ENCODE peak calls at places on chromosomes 4 and X, in five cellular contexts. One of them, this sample, is unnamed.

GRCh38 chrX:115521717-115522116 is 39.3 kb upstream of the PLS3 start:
- DNase-seq in activated T-helper 2 cell treated with anti-CD3 and anti-CD28 coated beads, Interferon-gamma antibody, Interleukin-2, Interleukin-4, amounts not matched to agents 10 μg/mL and 5 μg/mL and 100 μg/mL, durations not matched to agents 14 hours and 24 hours and 36 hours: no peak
- DNase-seq in activated CD8-positive, alpha-beta T cell treated with anti-CD3 and anti-CD28 coated beads for 36 hours: no peak
- DNase-seq in activated CD4-positive, CD25-positive, alpha-beta regulatory T cell: no peak
- DNase-seq in fibroblast of mammary gland: no peak
- DNase-seq in this sample: no peak

GRCh38 chr4:24933684-24934275 is 20.9 kb upstream of the CCDC149 start:
- DNase-seq in activated T-helper 2 cell treated with anti-CD3 and anti-CD28 coated beads, Interferon-gamma antibody, Interleukin-2, Interleukin-4, amounts not matched to agents 10 μg/mL and 5 μg/mL and 100 μg/mL, durations not matched to agents 14 hours and 24 hours and 36 hours: no peak
- DNase-seq in activated CD8-positive, alpha-beta T cell treated with anti-CD3 and anti-CD28 coated beads for 36 hours: no peak
- DNase-seq in activated CD4-positive, CD25-positive, alpha-beta regulatory T cell: no peak
- DNase-seq in fibroblast of mammary gland: no peak
- DNase-seq in this sample: no peak

GRCh38 chr4:141309864-141310263 is 89.2 kb downstream of the ZNF330 start:
- DNase-seq in activated T-helper 2 cell treated with anti-CD3 and anti-CD28 coated beads, Interferon-gamma antibody, Interleukin-2, Interleukin-4, amounts not matched to agents 10 μg/mL and 5 μg/mL and 100 μg/mL, durations not matched to agents 14 hours and 24 hours and 36 hours: no peak
- DNase-seq in activated CD8-positive, alpha-beta T cell treated with anti-CD3 and anti-CD28 coated beads for 36 hours: no peak
- DNase-seq in activated CD4-positive, CD25-positive, alpha-beta regulatory T cell: no peak
- DNase-seq in fibroblast of mammary gland: no peak
- DNase-seq in this sample: no peak

GRCh38 chr4:30103455-30103854 is 616.7 kb upstream of the PCDH7 start:
- DNase-seq in activated T-helper 2 cell treated with anti-CD3 and anti-CD28 coated beads, Interferon-gamma antibody, Interleukin-2, Interleukin-4, amounts not matched to agents 10 μg/mL and 5 μg/mL and 100 μg/mL, durations not matched to agents 14 hours and 24 hours and 36 hours: no peak
- DNase-seq in activated CD8-positive, alpha-beta T cell treated with anti-CD3 and anti-CD28 coated beads for 36 hours: no peak
- DNase-seq in activated CD4-positive, CD25-positive, alpha-beta regulatory T cell: no peak
- DNase-seq in fibroblast of mammary gland: peak
- DNase-seq in this sample: no peak

GRCh38 chr4:1130318-1131186 is 17.2 kb upstream of the RNF212 start:
- DNase-seq in activated T-helper 2 cell treated with anti-CD3 and anti-CD28 coated beads, Interferon-gamma antibody, Interleukin-2, Interleukin-4, amounts not matched to agents 10 μg/mL and 5 μg/mL and 100 μg/mL, durations not matched to agents 14 hours and 24 hours and 36 hours: peak
- DNase-seq in activated CD8-positive, alpha-beta T cell treated with anti-CD3 and anti-CD28 coated beads for 36 hours: peak
- DNase-seq in activated CD4-positive, CD25-positive, alpha-beta regulatory T cell: peak
- DNase-seq in fibroblast of mammary gland: peak
- DNase-seq in this sample: peak

GRCh38 chrX:64894454-64895038 is 81.7 kb downstream of the ZC4H2 start:
- DNase-seq in activated T-helper 2 cell treated with anti-CD3 and anti-CD28 coated beads, Interferon-gamma antibody, Interleukin-2, Interleukin-4, amounts not matched to agents 10 μg/mL and 5 μg/mL and 100 μg/mL, durations not matched to agents 14 hours and 24 hours and 36 hours: peak
- DNase-seq in activated CD8-positive, alpha-beta T cell treated with anti-CD3 and anti-CD28 coated beads for 36 hours: peak
- DNase-seq in activated CD4-positive, CD25-positive, alpha-beta regulatory T cell: peak
- DNase-seq in fibroblast of mammary gland: peak
- DNase-seq in this sample: no peak

GRCh38 chrX:72001906-72002305 is 91.3 kb downstream of the NHSL2 start:
- DNase-seq in activated T-helper 2 cell treated with anti-CD3 and anti-CD28 coated beads, Interferon-gamma antibody, Interleukin-2, Interleukin-4, amounts not matched to agents 10 μg/mL and 5 μg/mL and 100 μg/mL, durations not matched to agents 14 hours and 24 hours and 36 hours: no peak
- DNase-seq in activated CD8-positive, alpha-beta T cell treated with anti-CD3 and anti-CD28 coated beads for 36 hours: no peak
- DNase-seq in activated CD4-positive, CD25-positive, alpha-beta regulatory T cell: no peak
- DNase-seq in fibroblast of mammary gland: no peak
- DNase-seq in this sample: no peak

GRCh38 chr4:23171971-23172370 is 479.2 kb downstream of the GBA3 start:
- DNase-seq in activated T-helper 2 cell treated with anti-CD3 and anti-CD28 coated beads, Interferon-gamma antibody, Interleukin-2, Interleukin-4, amounts not matched to agents 10 μg/mL and 5 μg/mL and 100 μg/mL, durations not matched to agents 14 hours and 24 hours and 36 hours: no peak
- DNase-seq in activated CD8-positive, alpha-beta T cell treated with anti-CD3 and anti-CD28 coated beads for 36 hours: no peak
- DNase-seq in activated CD4-positive, CD25-positive, alpha-beta regulatory T cell: no peak
- DNase-seq in fibroblast of mammary gland: peak
- DNase-seq in this sample: no peak

GRCh38 chr4:76756416-76756815 is 141.5 kb downstream of the SOWAHB start:
- DNase-seq in activated T-helper 2 cell treated with anti-CD3 and anti-CD28 coated beads, Interferon-gamma antibody, Interleukin-2, Interleukin-4, amounts not matched to agents 10 μg/mL and 5 μg/mL and 100 μg/mL, durations not matched to agents 14 hours and 24 hours and 36 hours: no peak
- DNase-seq in activated CD8-positive, alpha-beta T cell treated with anti-CD3 and anti-CD28 coated beads for 36 hours: no peak
- DNase-seq in activated CD4-positive, CD25-positive, alpha-beta regulatory T cell: no peak
- DNase-seq in fibroblast of mammary gland: no peak
- DNase-seq in this sample: no peak

GRCh38 chrX:11648705-11649519 is 16.8 kb downstream of the ARHGAP6 start:
- DNase-seq in activated T-helper 2 cell treated with anti-CD3 and anti-CD28 coated beads, Interferon-gamma antibody, Interleukin-2, Interleukin-4, amounts not matched to agents 10 μg/mL and 5 μg/mL and 100 μg/mL, durations not matched to agents 14 hours and 24 hours and 36 hours: no peak
- DNase-seq in activated CD8-positive, alpha-beta T cell treated with anti-CD3 and anti-CD28 coated beads for 36 hours: no peak
- DNase-seq in activated CD4-positive, CD25-positive, alpha-beta regulatory T cell: no peak
- DNase-seq in fibroblast of mammary gland: peak
- DNase-seq in this sample: no peak

GRCh38 chr4:145618210-145618911 is 824 bp upstream of the MMAA start:
- DNase-seq in activated T-helper 2 cell treated with anti-CD3 and anti-CD28 coated beads, Interferon-gamma antibody, Interleukin-2, Interleukin-4, amounts not matched to agents 10 μg/mL and 5 μg/mL and 100 μg/mL, durations not matched to agents 14 hours and 24 hours and 36 hours: no peak
- DNase-seq in activated CD8-positive, alpha-beta T cell treated with anti-CD3 and anti-CD28 coated beads for 36 hours: peak
- DNase-seq in activated CD4-positive, CD25-positive, alpha-beta regulatory T cell: no peak
- DNase-seq in fibroblast of mammary gland: peak
- DNase-seq in this sample: peak

GRCh38 chr4:26459054-26459755 is 31.1 kb downstream of the CCKAR start:
- DNase-seq in activated T-helper 2 cell treated with anti-CD3 and anti-CD28 coated beads, Interferon-gamma antibody, Interleukin-2, Interleukin-4, amounts not matched to agents 10 μg/mL and 5 μg/mL and 100 μg/mL, durations not matched to agents 14 hours and 24 hours and 36 hours: no peak
- DNase-seq in activated CD8-positive, alpha-beta T cell treated with anti-CD3 and anti-CD28 coated beads for 36 hours: no peak
- DNase-seq in activated CD4-positive, CD25-positive, alpha-beta regulatory T cell: no peak
- DNase-seq in fibroblast of mammary gland: peak
- DNase-seq in this sample: peak

GRCh38 chr4:169270810-169271691 is at the start of gene SH3RF1:
- DNase-seq in activated T-helper 2 cell treated with anti-CD3 and anti-CD28 coated beads, Interferon-gamma antibody, Interleukin-2, Interleukin-4, amounts not matched to agents 10 μg/mL and 5 μg/mL and 100 μg/mL, durations not matched to agents 14 hours and 24 hours and 36 hours: peak
- DNase-seq in activated CD8-positive, alpha-beta T cell treated with anti-CD3 and anti-CD28 coated beads for 36 hours: peak
- DNase-seq in activated CD4-positive, CD25-positive, alpha-beta regulatory T cell: no peak
- DNase-seq in fibroblast of mammary gland: peak
- DNase-seq in this sample: peak

GRCh38 chr4:68630371-68630770 is 40.1 kb downstream of the UGT2B15 start:
- DNase-seq in activated T-helper 2 cell treated with anti-CD3 and anti-CD28 coated beads, Interferon-gamma antibody, Interleukin-2, Interleukin-4, amounts not matched to agents 10 μg/mL and 5 μg/mL and 100 μg/mL, durations not matched to agents 14 hours and 24 hours and 36 hours: no peak
- DNase-seq in activated CD8-positive, alpha-beta T cell treated with anti-CD3 and anti-CD28 coated beads for 36 hours: no peak
- DNase-seq in activated CD4-positive, CD25-positive, alpha-beta regulatory T cell: no peak
- DNase-seq in fibroblast of mammary gland: no peak
- DNase-seq in this sample: no peak

GRCh38 chrX:28498658-28499057 is 88.6 kb upstream of the IL1RAPL1 start:
- DNase-seq in activated T-helper 2 cell treated with anti-CD3 and anti-CD28 coated beads, Interferon-gamma antibody, Interleukin-2, Interleukin-4, amounts not matched to agents 10 μg/mL and 5 μg/mL and 100 μg/mL, durations not matched to agents 14 hours and 24 hours and 36 hours: no peak
- DNase-seq in activated CD8-positive, alpha-beta T cell treated with anti-CD3 and anti-CD28 coated beads for 36 hours: no peak
- DNase-seq in activated CD4-positive, CD25-positive, alpha-beta regulatory T cell: no peak
- DNase-seq in fibroblast of mammary gland: no peak
- DNase-seq in this sample: no peak

GRCh38 chr4:118983293-118983692 is 94.6 kb downstream of the SYNPO2 start:
- DNase-seq in activated T-helper 2 cell treated with anti-CD3 and anti-CD28 coated beads, Interferon-gamma antibody, Interleukin-2, Interleukin-4, amounts not matched to agents 10 μg/mL and 5 μg/mL and 100 μg/mL, durations not matched to agents 14 hours and 24 hours and 36 hours: no peak
- DNase-seq in activated CD8-positive, alpha-beta T cell treated with anti-CD3 and anti-CD28 coated beads for 36 hours: no peak
- DNase-seq in activated CD4-positive, CD25-positive, alpha-beta regulatory T cell: no peak
- DNase-seq in fibroblast of mammary gland: no peak
- DNase-seq in this sample: no peak

GRCh38 chr4:154578919-154579318 is 11.6 kb downstream of the FGA start:
- DNase-seq in activated T-helper 2 cell treated with anti-CD3 and anti-CD28 coated beads, Interferon-gamma antibody, Interleukin-2, Interleukin-4, amounts not matched to agents 10 μg/mL and 5 μg/mL and 100 μg/mL, durations not matched to agents 14 hours and 24 hours and 36 hours: no peak
- DNase-seq in activated CD8-positive, alpha-beta T cell treated with anti-CD3 and anti-CD28 coated beads for 36 hours: no peak
- DNase-seq in activated CD4-positive, CD25-positive, alpha-beta regulatory T cell: no peak
- DNase-seq in fibroblast of mammary gland: peak
- DNase-seq in this sample: no peak

GRCh38 chrX:47458528-47458927 is 24.5 kb downstream of the ZNF41 start:
- DNase-seq in activated T-helper 2 cell treated with anti-CD3 and anti-CD28 coated beads, Interferon-gamma antibody, Interleukin-2, Interleukin-4, amounts not matched to agents 10 μg/mL and 5 μg/mL and 100 μg/mL, durations not matched to agents 14 hours and 24 hours and 36 hours: no peak
- DNase-seq in activated CD8-positive, alpha-beta T cell treated with anti-CD3 and anti-CD28 coated beads for 36 hours: peak
- DNase-seq in activated CD4-positive, CD25-positive, alpha-beta regulatory T cell: no peak
- DNase-seq in fibroblast of mammary gland: no peak
- DNase-seq in this sample: no peak

GRCh38 chrX:70262952-70263567 is 3.1 kb upstream of the P2RY4 start:
- DNase-seq in activated T-helper 2 cell treated with anti-CD3 and anti-CD28 coated beads, Interferon-gamma antibody, Interleukin-2, Interleukin-4, amounts not matched to agents 10 μg/mL and 5 μg/mL and 100 μg/mL, durations not matched to agents 14 hours and 24 hours and 36 hours: peak
- DNase-seq in activated CD8-positive, alpha-beta T cell treated with anti-CD3 and anti-CD28 coated beads for 36 hours: peak
- DNase-seq in activated CD4-positive, CD25-positive, alpha-beta regulatory T cell: peak
- DNase-seq in fibroblast of mammary gland: peak
- DNase-seq in this sample: peak

GRCh38 chrX:21926527-21927278 is 13.8 kb upstream of the SMS start:
- DNase-seq in activated T-helper 2 cell treated with anti-CD3 and anti-CD28 coated beads, Interferon-gamma antibody, Interleukin-2, Interleukin-4, amounts not matched to agents 10 μg/mL and 5 μg/mL and 100 μg/mL, durations not matched to agents 14 hours and 24 hours and 36 hours: no peak
- DNase-seq in activated CD8-positive, alpha-beta T cell treated with anti-CD3 and anti-CD28 coated beads for 36 hours: no peak
- DNase-seq in activated CD4-positive, CD25-positive, alpha-beta regulatory T cell: no peak
- DNase-seq in fibroblast of mammary gland: peak
- DNase-seq in this sample: no peak

GRCh38 chr4:165476214-165477098 is 97.6 kb downstream of the CPE start:
- DNase-seq in activated T-helper 2 cell treated with anti-CD3 and anti-CD28 coated beads, Interferon-gamma antibody, Interleukin-2, Interleukin-4, amounts not matched to agents 10 μg/mL and 5 μg/mL and 100 μg/mL, durations not matched to agents 14 hours and 24 hours and 36 hours: no peak
- DNase-seq in activated CD8-positive, alpha-beta T cell treated with anti-CD3 and anti-CD28 coated beads for 36 hours: no peak
- DNase-seq in activated CD4-positive, CD25-positive, alpha-beta regulatory T cell: no peak
- DNase-seq in fibroblast of mammary gland: peak
- DNase-seq in this sample: no peak

GRCh38 chrX:9928083-9928482 is 39.1 kb upstream of the CLDN34 start:
- DNase-seq in activated T-helper 2 cell treated with anti-CD3 and anti-CD28 coated beads, Interferon-gamma antibody, Interleukin-2, Interleukin-4, amounts not matched to agents 10 μg/mL and 5 μg/mL and 100 μg/mL, durations not matched to agents 14 hours and 24 hours and 36 hours: no peak
- DNase-seq in activated CD8-positive, alpha-beta T cell treated with anti-CD3 and anti-CD28 coated beads for 36 hours: no peak
- DNase-seq in activated CD4-positive, CD25-positive, alpha-beta regulatory T cell: no peak
- DNase-seq in fibroblast of mammary gland: no peak
- DNase-seq in this sample: peak

GRCh38 chr4:74874785-74875367 is 58.0 kb upstream of the PARM1 start:
- DNase-seq in activated T-helper 2 cell treated with anti-CD3 and anti-CD28 coated beads, Interferon-gamma antibody, Interleukin-2, Interleukin-4, amounts not matched to agents 10 μg/mL and 5 μg/mL and 100 μg/mL, durations not matched to agents 14 hours and 24 hours and 36 hours: no peak
- DNase-seq in activated CD8-positive, alpha-beta T cell treated with anti-CD3 and anti-CD28 coated beads for 36 hours: peak
- DNase-seq in activated CD4-positive, CD25-positive, alpha-beta regulatory T cell: no peak
- DNase-seq in fibroblast of mammary gland: peak
- DNase-seq in this sample: peak

GRCh38 chr4:42671431-42672194 is 14.7 kb upstream of the ATP8A1 start:
- DNase-seq in activated T-helper 2 cell treated with anti-CD3 and anti-CD28 coated beads, Interferon-gamma antibody, Interleukin-2, Interleukin-4, amounts not matched to agents 10 μg/mL and 5 μg/mL and 100 μg/mL, durations not matched to agents 14 hours and 24 hours and 36 hours: no peak
- DNase-seq in activated CD8-positive, alpha-beta T cell treated with anti-CD3 and anti-CD28 coated beads for 36 hours: peak
- DNase-seq in activated CD4-positive, CD25-positive, alpha-beta regulatory T cell: no peak
- DNase-seq in fibroblast of mammary gland: no peak
- DNase-seq in this sample: no peak

GRCh38 chr4:24140892-24141291 is 251.0 kb upstream of the PPARGC1A start:
- DNase-seq in activated T-helper 2 cell treated with anti-CD3 and anti-CD28 coated beads, Interferon-gamma antibody, Interleukin-2, Interleukin-4, amounts not matched to agents 10 μg/mL and 5 μg/mL and 100 μg/mL, durations not matched to agents 14 hours and 24 hours and 36 hours: no peak
- DNase-seq in activated CD8-positive, alpha-beta T cell treated with anti-CD3 and anti-CD28 coated beads for 36 hours: no peak
- DNase-seq in activated CD4-positive, CD25-positive, alpha-beta regulatory T cell: no peak
- DNase-seq in fibroblast of mammary gland: no peak
- DNase-seq in this sample: no peak

GRCh38 chr4:158139086-158139485 is 33.7 kb downstream of the GASK1B start:
- DNase-seq in activated T-helper 2 cell treated with anti-CD3 and anti-CD28 coated beads, Interferon-gamma antibody, Interleukin-2, Interleukin-4, amounts not matched to agents 10 μg/mL and 5 μg/mL and 100 μg/mL, durations not matched to agents 14 hours and 24 hours and 36 hours: no peak
- DNase-seq in activated CD8-positive, alpha-beta T cell treated with anti-CD3 and anti-CD28 coated beads for 36 hours: no peak
- DNase-seq in activated CD4-positive, CD25-positive, alpha-beta regulatory T cell: no peak
- DNase-seq in fibroblast of mammary gland: no peak
- DNase-seq in this sample: no peak

GRCh38 chrX:80817002-80817401 is 7.3 kb upstream of the BRWD3 start:
- DNase-seq in activated T-helper 2 cell treated with anti-CD3 and anti-CD28 coated beads, Interferon-gamma antibody, Interleukin-2, Interleukin-4, amounts not matched to agents 10 μg/mL and 5 μg/mL and 100 μg/mL, durations not matched to agents 14 hours and 24 hours and 36 hours: no peak
- DNase-seq in activated CD8-positive, alpha-beta T cell treated with anti-CD3 and anti-CD28 coated beads for 36 hours: no peak
- DNase-seq in activated CD4-positive, CD25-positive, alpha-beta regulatory T cell: no peak
- DNase-seq in fibroblast of mammary gland: no peak
- DNase-seq in this sample: no peak